ENCODE peak calls at places on chromosomes 2 and 18, in seven cellular contexts. R is stimulated activated naive CD8-positive, alpha-beta T cell treated with anti-CD3 and anti-CD28 coated beads, Interleukin-15, Interleukin-2, amounts not matched to agents 100 U/mL and 50 U/mL, for 24 hours; I is activated T-cell treated with anti-CD3 and anti-CD28 coated beads, Interleukin-2, amount 50 U/mL, for 4 hours; J is activated T-helper 17 cell treated with anti-CD3 and anti-CD28 coated beads, Interleukin-2, amount 50 U/mL, for 72 hours; E is RWPE2; K is T-helper 17 cell; T is activated CD8-positive, alpha-beta T cell treated with anti-CD3 and anti-CD28 coated beads for 36 hours. M is an unnamed sample.

GRCh38 chr2:231663458-231664290 is 44.7 kb upstream of the PTMA start:
- ATAC-seq in R (no peak), I (no peak), J (no peak), E (no peak), K (no peak), T (no peak), M (no peak)

GRCh38 chr2:109195193-109196045 is 66.4 kb downstream of the SH3RF3 start:
- ATAC-seq in R (no peak), I (no peak), J (no peak), E (no peak), K (no peak), T (no peak), M (no peak)

GRCh38 chr18:47970664-47971523 is 40.4 kb upstream of the SMAD2 start:
- ATAC-seq in R (no peak), I (no peak), J (no peak), E (no peak), K (no peak), T (no peak), M (peak)

GRCh38 chr2:70732736-70733427 is 35.1 kb downstream of the ADD2 start:
- ATAC-seq in R (no peak), I (no peak), J (no peak), E (no peak), K (no peak), T (no peak), M (no peak)

GRCh38 chr2:117902933-117903332 is 88.4 kb downstream of the DDX18 start:
- ATAC-seq in R (no peak), I (no peak), J (no peak), E (no peak), K (no peak), T (no peak), M (no peak)

GRCh38 chr2:25664531-25665307 is 8.7 kb downstream of the DTNB start:
- ATAC-seq in R (no peak), I (peak), J (peak), E (peak), K (no peak), T (peak), M (no peak)

GRCh38 chr2:18849841-18850578 is 260.6 kb upstream of the NT5C1B start:
- ATAC-seq in R (no peak), I (no peak), J (peak), E (no peak), K (no peak), T (peak), M (peak)

GRCh38 chr2:73128841-73129535 is 16.2 kb upstream of the RAB11FIP5 start:
- ATAC-seq in R (no peak), I (no peak), J (no peak), E (no peak), K (no peak), T (no peak), M (no peak)

GRCh38 chr2:197240018-197240712 is 70.4 kb downstream of the ANKRD44 start:
- ATAC-seq in R (peak), I (no peak), J (peak), E (no peak), K (peak), T (peak), M (peak)

GRCh38 chr2:132811148-132811915 is 141.3 kb upstream of the LYPD1 start:
- ATAC-seq in R (no peak), I (no peak), J (no peak), E (no peak), K (no peak), T (no peak), M (no peak)

GRCh38 chr2:241540391-241540765 is 18.2 kb upstream of the BOK start:
- ATAC-seq in R (no peak), I (no peak), J (no peak), E (peak), K (no peak), T (no peak), M (no peak)

GRCh38 chr2:26001743-26002341 is 19.5 kb upstream of the KIF3C start:
- ATAC-seq in R (no peak), I (no peak), J (no peak), E (no peak), K (no peak), T (no peak), M (no peak)

GRCh38 chr2:226643030-226643429 is 156.6 kb downstream of the IRS1 start:
- ATAC-seq in R (no peak), I (no peak), J (no peak), E (no peak), K (no peak), T (no peak), M (no peak)

GRCh38 chr18:80245781-80246655 is 1.3 kb downstream of the PARD6G start:
- ATAC-seq in R (no peak), I (no peak), J (no peak), E (peak), K (no peak), T (no peak), M (peak)

M was measured in stimulated activated memory B cell treated with anti-CD40 and anti-IgM and Interleukin-4, amounts not matched to agents 10 μg/mL and 1 μg/mL and 100 μg/mL, for 72 hours.